ENCODE peak calls at places on chromosomes 1 and 21, in nine cellular contexts. X is stomach, A is heart right ventricle, C is heart left ventricle, V is uterus, L is pancreas, S is tibial nerve, P is sigmoid colon, Y is endodermal cell. O is an unnamed sample. For H3K9me3 and H3K36me3, the result is how much of the 10 kb centered on the place peaks cover.

GRCh38 chr1:79224537-79224936 is 218.0 kb upstream of the ADGRL4 start:
- DNase-seq in X (no peak), A (no peak), C (no peak), V (no peak), L (no peak), S (no peak), P (no peak), Y (no peak), O (no peak)

GRCh38 chr1:205261946-205262668 is 34.4 kb downstream of the TMCC2 start:
- DNase-seq in X (no peak), A (no peak), C (no peak), V (no peak), L (no peak), S (no peak), P (no peak), Y (no peak), O (no peak)

GRCh38 chr1:153685578-153686340 is 7.3 kb downstream of the NPR1 start:
- DNase-seq in X (no peak), A (no peak), C (no peak), V (no peak), L (no peak), S (no peak), P (no peak), Y (no peak), O (no peak)

GRCh38 chr1:181127898-181128453 is 39.5 kb downstream of the IER5 start:
- DNase-seq in X (no peak), A (no peak), C (no peak), V (no peak), L (no peak), S (no peak), P (no peak), Y (peak), O (no peak)

GRCh38 chr1:10908266-10908665 is 104.2 kb upstream of the TARDBP start:
- DNase-seq in X (no peak), A (no peak), C (no peak), V (no peak), L (no peak), S (no peak), P (no peak), Y (peak), O (no peak)

GRCh38 chr1:76763678-76764077 is 103.6 kb upstream of the ST6GALNAC5 start:
- DNase-seq in X (no peak), A (no peak), C (no peak), V (no peak), L (no peak), S (no peak), P (no peak), Y (no peak), O (no peak)

GRCh38 chr1:82542141-82542540 is 741.4 kb downstream of the ADGRL2 start:
- DNase-seq in X (no peak), A (no peak), C (no peak), V (no peak), L (no peak), S (no peak), P (no peak), Y (no peak), O (no peak)

GRCh38 chr21:25457411-25457810 is 149.9 kb downstream of the MRPL39 start:
- DNase-seq in X (no peak), A (no peak), C (no peak), V (no peak), L (no peak), S (no peak), P (no peak), Y (no peak), O (peak)

GRCh38 chr21:45209685-45210284 is 77.9 kb downstream of the POFUT2 start:
- DNase-seq in X (no peak), A (no peak), C (no peak), V (no peak), L (no peak), S (no peak), P (no peak), Y (no peak), O (no peak)

GRCh38 chr1:8015036-8015808 is 10.9 kb downstream of the ERRFI1 start:
- DNase-seq in X (no peak), A (no peak), C (no peak), V (peak), L (no peak), S (no peak), P (no peak), Y (peak), O (peak)

GRCh38 chr1:96596226-96596625 is 125.4 kb upstream of the PTBP2 start:
- DNase-seq in X (no peak), A (no peak), C (no peak), V (no peak), L (no peak), S (no peak), P (no peak), Y (peak), O (peak)

GRCh38 chr1:25817840-25818501 is 1.8 kb upstream of the MTFR1L start:
- DNase-seq in X (no peak), A (no peak), C (no peak), V (no peak), L (no peak), S (no peak), P (no peak), Y (peak), O (no peak)

GRCh38 chr1:117658676-117659075 is 52.8 kb downstream of the TENT5C start:
- DNase-seq in X (peak), A (no peak), C (no peak), V (no peak), L (no peak), S (no peak), P (no peak), Y (no peak), O (peak)

GRCh38 chr1:167617950-167618269 is 12.1 kb upstream of the RCSD1 start:
- DNase-seq in X (no peak), A (no peak), C (no peak), V (no peak), L (no peak), S (no peak), P (no peak), Y (no peak), O (no peak)

DNA sequence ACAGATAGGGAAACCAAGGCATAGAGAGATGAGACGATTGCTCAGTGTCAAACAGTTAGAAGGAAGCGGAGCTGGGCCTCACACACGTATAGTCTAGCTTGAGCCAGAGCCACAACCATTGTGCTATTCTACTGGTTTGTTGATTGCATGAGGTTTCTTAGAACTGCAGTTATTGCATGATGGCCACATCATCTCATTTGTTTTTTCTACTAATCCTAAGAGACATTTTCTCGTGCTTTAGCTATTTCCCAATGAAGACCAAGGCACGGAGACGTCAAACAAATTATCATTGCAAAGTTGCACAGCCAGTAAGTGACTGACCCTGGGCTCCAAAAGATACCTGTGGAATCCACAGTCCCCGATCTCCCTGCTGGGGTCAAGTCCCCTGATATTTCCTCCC is 25.1 kb upstream of the ZNF362 start:
- DNase-seq in X (no peak), A (no peak), C (no peak), V (no peak), L (no peak), S (no peak), P (no peak), Y (no peak), O (no peak)
- H3K9me3 ChIP-seq in X (under half), A (under half), C (under half), V (under half), L (under half), S (under half), P (under half), Y (under half), O (under half)

GRCh38 chr1:41509270-41509671 is 24.8 kb upstream of the EDN2 start:
- DNase-seq in X (no peak), A (no peak), C (no peak), V (no peak), L (no peak), S (no peak), P (no peak), Y (no peak), O (no peak)

GRCh38 chr1:41510531-41511238 is 26.2 kb upstream of the EDN2 start:
- DNase-seq in X (no peak), A (no peak), C (no peak), V (no peak), L (no peak), S (no peak), P (no peak), Y (no peak), O (no peak)

GRCh38 chr1:41513388-41513745 is 28.9 kb upstream of the EDN2 start:
- DNase-seq in X (no peak), A (no peak), C (no peak), V (no peak), L (no peak), S (no peak), P (no peak), Y (peak), O (no peak)

GRCh38 chr1:41512701-41513387 is 28.4 kb upstream of the EDN2 start:
- DNase-seq in X (no peak), A (no peak), C (no peak), V (no peak), L (no peak), S (no peak), P (no peak), Y (no peak), O (no peak)

GRCh38 chr1:41511239-41511540 is 26.7 kb upstream of the EDN2 start:
- DNase-seq in X (no peak), A (no peak), C (no peak), V (no peak), L (no peak), S (no peak), P (no peak), Y (no peak), O (no peak)
- H3K36me3 ChIP-seq in X (under half), A (under half), C (under half), V (under half), L (under half), S (under half), P (under half), Y (under half), O (under half)

DNA sequence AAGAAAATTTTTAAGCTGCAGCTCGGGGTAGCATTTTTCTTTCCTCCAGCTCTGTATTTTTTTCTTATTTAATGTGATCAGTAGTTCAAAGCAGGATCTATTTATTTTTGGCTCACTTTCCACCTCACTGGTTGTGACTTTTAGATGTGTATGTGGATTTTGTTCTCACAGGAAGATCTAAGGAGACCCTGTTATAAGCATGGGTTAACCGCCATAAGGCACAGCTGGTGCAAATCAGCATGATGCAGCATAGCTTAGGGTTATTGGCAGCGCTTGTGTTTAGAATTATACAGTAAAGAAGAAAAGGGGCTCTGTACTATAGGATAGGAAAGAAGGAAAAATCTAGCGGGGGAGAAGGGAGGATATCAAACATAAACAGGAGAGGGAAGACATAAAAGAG is 26.9 kb upstream of the RGL1 start:
- DNase-seq in X (no peak), A (no peak), C (no peak), V (no peak), L (no peak), S (no peak), P (no peak), Y (no peak), O (no peak)
- H3K9me3 ChIP-seq in X (under half), A (under half), C (under half), V (under half), L (under half), S (under half), P (under half), Y (under half), O (under half)

GRCh38 chr21:38813143-38813542 is 7.4 kb downstream of the ETS2 start:
- DNase-seq in X (no peak), A (no peak), C (no peak), V (no peak), L (no peak), S (no peak), P (no peak), Y (peak), O (no peak)

GRCh38 chr21:38815060-38815405 is 9.3 kb downstream of the ETS2 start:
- DNase-seq in X (no peak), A (no peak), C (no peak), V (no peak), L (no peak), S (no peak), P (no peak), Y (no peak), O (no peak)

GRCh38 chr21:38814126-38815059 is 8.7 kb downstream of the ETS2 start:
- DNase-seq in X (no peak), A (no peak), C (no peak), V (no peak), L (no peak), S (no peak), P (no peak), Y (peak), O (no peak)

GRCh38 chr21:38811257-38811656 is 5.5 kb downstream of the ETS2 start:
- DNase-seq in X (no peak), A (no peak), C (no peak), V (no peak), L (no peak), S (no peak), P (no peak), Y (no peak), O (no peak)

GRCh38 chr21:38813554-38813953 is 7.8 kb downstream of the ETS2 start:
- DNase-seq in X (no peak), A (no peak), C (no peak), V (no peak), L (no peak), S (no peak), P (no peak), Y (no peak), O (no peak)
- H3K36me3 ChIP-seq in X (half or more), A (half or more), C (half or more), V (under half), L (under half), S (under half), P (under half), Y (half or more), O (half or more)

O was measured in OCI-LY7.